ENCODE peak calls at places on chromosomes 7 and 10, in seven cellular contexts. E is AG04450; U is GM10248; N is left ventricle myocardium inferior; L is activated naive CD4-positive, alpha-beta T cell; I is H54; J is stimulated activated CD8-positive, alpha-beta memory T cell treated with anti-CD3 and anti-CD28 coated beads, Interleukin-2, amount 100 ng/mL, for 1 hour. A is an unnamed sample.

GRCh38 chr7:140533394-140533872 is 54.1 kb upstream of the MKRN1 start:
- DNase-seq in N (peak; percentile 35), U (no peak), J (no peak), L (no peak), E (no peak), I (no peak), A (no peak)

GRCh38 chr10:96995851-96996250 is 163.8 kb downstream of the LCOR start:
- DNase-seq in N (no peak), U (no peak), E (no peak), J (no peak), L (no peak), I (no peak), A (peak; percentile 63)

GRCh38 chr10:78964952-78965633 is 103.7 kb upstream of the ZMIZ1 start:
- DNase-seq in L (no peak), U (no peak), I (peak; percentile 95), N (peak; percentile 25), J (no peak), E (no peak), A (peak; percentile 63)

GRCh38 chr7:10756981-10757380 is 216.7 kb upstream of the PHF14 start:
- DNase-seq in L (no peak), J (no peak), E (no peak), U (no peak), I (no peak), N (no peak), A (no peak)

GRCh38 chr7:88311675-88312036 is 5.0 kb upstream of the STEAP4 start:
- DNase-seq in N (no peak), J (no peak), L (no peak), U (no peak), I (no peak), E (no peak), A (peak; percentile 6)

GRCh38 chr7:42854521-42855118 is 57.2 kb downstream of the C7orf25 start:
- DNase-seq in L (no peak), J (no peak), N (no peak), U (no peak), I (no peak), E (no peak), A (no peak)

GRCh38 chr7:107109955-107110354 is 58.8 kb upstream of the HBP1 start:
- DNase-seq in N (no peak), I (no peak), J (no peak), L (no peak), U (no peak), E (no peak), A (no peak)

GRCh38 chr10:85611093-85611740 is 755.4 kb downstream of the GRID1 start:
- DNase-seq in E (no peak), N (no peak), I (no peak), J (no peak), L (no peak), U (no peak), A (no peak)